ENCODE peak calls at places on chromosome 13, in eight cellular contexts. Q is astrocyte of the spinal cord, C is GM23338, I is Peyer's patch, E is AG10803, O is pancreas, G is uterus, K is body of pancreas. X is an unnamed sample.

GRCh38 chr13:43786766-43787517 is at the start of gene ENOX1:
- DNase-seq in Q (peak; percentile 79), C (peak; percentile 77), I (peak; percentile 61), E (peak; percentile 71), O (peak; percentile 45), G (peak; percentile 68), K (peak; percentile 38), X (peak; percentile 24)

GRCh38 chr13:90950134-90950533 is 397.4 kb upstream of the MIR17HG start:
- DNase-seq in Q (no peak), C (no peak), I (no peak), E (no peak), O (no peak), G (no peak), K (no peak), X (no peak)

GRCh38 chr13:89925107-89925506 is 1422.4 kb upstream of the MIR17HG start:
- DNase-seq in Q (peak; percentile 43), C (peak; percentile 72), I (no peak), E (peak; percentile 3), O (no peak), G (no peak), K (no peak), X (no peak)

GRCh38 chr13:96091164-96091931 is 1.4 kb downstream of the HS6ST3 start:
- DNase-seq in Q (peak; percentile 7), C (peak; percentile 67), I (peak; percentile 49), E (no peak), O (peak; percentile 41), G (peak; percentile 43), K (peak; percentile 44), X (peak; percentile 33)

GRCh38 chr13:38819053-38819452 is 132.2 kb downstream of the FREM2 start:
- DNase-seq in Q (peak; percentile 83), C (no peak), I (no peak), E (no peak), O (peak; percentile 22), G (no peak), K (no peak), X (peak; percentile 18)

GRCh38 chr13:53953205-53953604 is 924.6 kb downstream of the OLFM4 start:
- DNase-seq in Q (no peak), C (peak; percentile 4), I (no peak), E (no peak), O (no peak), G (no peak), K (no peak), X (no peak)

GRCh38 chr13:36736119-36736726 is 62.4 kb downstream of the SERTM1 start:
- DNase-seq in Q (peak; percentile 72), C (peak; percentile 74), I (no peak), E (peak; percentile 67), O (peak; percentile 22), G (peak; percentile 35), K (peak; percentile 54), X (peak; percentile 57)

GRCh38 chr13:44420376-44421220 is 47.0 kb downstream of the SERP2 start:
- DNase-seq in Q (no peak), C (peak; percentile 49), I (no peak), E (peak; percentile 23), O (no peak), G (no peak), K (no peak), X (no peak)

GRCh38 chr13:113833111-113833830 is 30.6 kb downstream of the GAS6 start:
- DNase-seq in Q (no peak), C (no peak), I (no peak), E (no peak), O (no peak), G (no peak), K (no peak), X (no peak)

GRCh38 chr13:98900442-98900841 is 77.4 kb downstream of the DOCK9 start:
- DNase-seq in Q (no peak), C (no peak), I (no peak), E (peak; percentile 24), O (no peak), G (no peak), K (no peak), X (no peak)

GRCh38 chr13:97692628-97693027 is 258.7 kb downstream of the RAP2A start:
- DNase-seq in Q (no peak), C (no peak), I (no peak), E (no peak), O (no peak), G (no peak), K (no peak), X (no peak)

GRCh38 chr13:25783480-25784081 is 268.2 kb downstream of the SHISA2 start:
- DNase-seq in Q (no peak), C (no peak), I (no peak), E (no peak), O (no peak), G (no peak), K (no peak), X (no peak)

GRCh38 chr13:69591437-69591836 is 516.2 kb upstream of the ATXN8OS start:
- DNase-seq in Q (no peak), C (no peak), I (no peak), E (no peak), O (no peak), G (no peak), K (no peak), X (no peak)

GRCh38 chr13:27923794-27924528 is 4.2 kb downstream of the PDX1 start:
- DNase-seq in Q (no peak), C (peak; percentile 58), I (peak; percentile 52), E (peak; percentile 4), O (peak; percentile 5), G (no peak), K (peak; percentile 36), X (peak; percentile 18)

GRCh38 chr13:75255653-75256052 is 226.3 kb downstream of the TBC1D4 start:
- DNase-seq in Q (no peak), C (no peak), I (no peak), E (no peak), O (no peak), G (no peak), K (no peak), X (no peak)

GRCh38 chr13:90533866-90534265 is 813.6 kb upstream of the MIR17HG start:
- DNase-seq in Q (no peak), C (no peak), I (no peak), E (no peak), O (no peak), G (no peak), K (no peak), X (no peak)

GRCh38 chr13:113148940-113149503 is 9.4 kb upstream of the PROZ start:
- DNase-seq in Q (no peak), C (no peak), I (no peak), E (no peak), O (no peak), G (no peak), K (no peak), X (no peak)

DNA sequence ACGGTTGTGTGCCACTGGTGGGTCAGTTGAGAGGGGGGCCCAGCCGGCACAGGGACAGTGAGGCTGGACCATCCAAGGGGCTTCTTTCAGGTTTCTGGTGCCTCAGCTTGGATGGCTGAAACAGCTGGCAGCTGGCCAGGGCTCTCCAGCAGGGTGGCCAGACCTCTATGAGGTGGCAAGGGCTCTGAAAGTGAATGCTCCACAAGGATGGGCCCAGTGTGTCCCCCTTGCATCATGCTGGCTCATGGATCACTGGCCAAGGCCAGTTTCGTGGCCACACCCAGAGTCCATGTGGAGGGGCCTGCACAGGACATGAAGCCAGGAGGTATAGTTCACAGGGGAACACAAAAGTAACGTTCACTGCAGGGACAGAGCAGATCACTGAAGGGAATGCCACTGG is 49.6 kb downstream of the CDADC1 start:
- DNase-seq in Q (no peak), C (no peak), I (no peak), E (no peak), O (no peak), G (no peak), K (no peak), X (no peak)
- H3K4me3 ChIP-seq in Q (no peak overlapping the region), C (no peak overlapping the region), I (no peak overlapping the region), E (no peak overlapping the region), O (no peak overlapping the region), G (no peak overlapping the region), K (no peak overlapping the region), X (no peak overlapping the region)

GRCh38 chr13:110125157-110125556 is 181.8 kb downstream of the COL4A1 start:
- DNase-seq in Q (peak; percentile 66), C (no peak), I (no peak), E (no peak), O (no peak), G (no peak), K (no peak), X (no peak)

GRCh38 chr13:110123041-110123809 is 183.7 kb downstream of the COL4A1 start:
- DNase-seq in Q (peak; percentile 78), C (no peak), I (no peak), E (no peak), O (no peak), G (no peak), K (no peak), X (no peak)

GRCh38 chr13:110125613-110126272 is 181.2 kb downstream of the COL4A1 start:
- DNase-seq in Q (no peak), C (no peak), I (no peak), E (no peak), O (no peak), G (no peak), K (no peak), X (no peak)

GRCh38 chr13:110126391-110126961 is 180.5 kb downstream of the COL4A1 start:
- DNase-seq in Q (peak; percentile 97), C (peak; percentile 54), I (no peak), E (peak; percentile 96), O (no peak), G (peak; percentile 58), K (no peak), X (no peak)

GRCh38 chr13:110124201-110124600 is 182.8 kb downstream of the COL4A1 start:
- DNase-seq in Q (no peak), C (no peak), I (no peak), E (no peak), O (no peak), G (no peak), K (no peak), X (no peak)
- H3K4me3 ChIP-seq in Q (no peak overlapping the region), C (no peak overlapping the region), I (no peak overlapping the region), E (no peak overlapping the region), O (no peak overlapping the region), G (no peak overlapping the region), K (no peak overlapping the region), X (no peak overlapping the region)

GRCh38 chr13:41018583-41018909 is 570 bp downstream of the ELF1 start:
- DNase-seq in Q (no peak), C (no peak), I (no peak), E (no peak), O (no peak), G (no peak), K (no peak), X (no peak)
- H3K4me3 ChIP-seq in Q (peak overlapping the region; percentile 17), C (no peak overlapping the region), I (peak overlapping the region; percentile 34), E (no peak overlapping the region), O (peak overlapping the region; percentile 41), G (peak overlapping the region; percentile 25), K (peak overlapping the region; percentile 9), X (peak overlapping the region; percentile 23)

DNA sequence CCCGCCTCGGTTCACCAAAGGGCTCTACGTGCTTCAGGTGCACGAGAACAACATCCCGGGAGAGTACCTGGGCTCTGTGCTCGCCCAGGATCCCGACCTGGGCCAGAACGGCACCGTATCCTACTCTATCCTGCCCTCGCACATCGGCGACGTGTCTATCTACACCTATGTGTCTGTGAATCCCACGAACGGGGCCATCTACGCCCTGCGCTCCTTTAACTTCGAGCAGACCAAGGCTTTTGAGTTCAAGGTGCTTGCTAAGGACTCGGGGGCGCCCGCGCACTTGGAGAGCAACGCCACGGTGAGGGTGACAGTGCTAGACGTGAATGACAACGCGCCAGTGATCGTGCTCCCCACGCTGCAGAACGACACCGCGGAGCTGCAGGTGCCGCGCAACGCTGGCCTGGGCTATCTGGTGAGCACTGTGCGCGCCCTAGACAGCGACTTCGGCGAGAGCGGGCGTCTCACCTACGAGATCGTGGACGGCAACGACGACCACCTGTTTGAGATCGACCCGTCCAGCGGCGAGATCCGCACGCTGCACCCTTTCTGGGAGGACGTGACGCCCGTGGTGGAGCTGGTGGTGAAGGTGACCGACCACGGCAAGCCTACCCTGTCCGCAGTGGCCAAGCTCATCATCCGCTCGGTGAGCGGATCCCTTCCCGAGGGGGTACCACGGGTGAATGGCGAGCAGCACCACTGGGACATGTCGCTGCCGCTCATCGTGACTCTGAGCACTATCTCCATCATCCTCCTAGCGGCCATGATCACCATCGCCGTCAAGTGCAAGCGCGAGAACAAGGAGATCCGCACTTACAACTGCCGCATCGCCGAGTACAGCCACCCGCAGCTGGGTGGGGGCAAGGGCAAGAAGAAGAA is 2.6 kb downstream of the PCDH17 start:
- DNase-seq in Q (no peak), C (peak; percentile 74), I (peak; percentile 45), E (no peak), O (no peak), G (no peak), K (peak; percentile 21), X (no peak)
- H3K4me3 ChIP-seq in Q (peak overlapping the region; percentile 16), C (peak overlapping the region; percentile 81), I (no peak overlapping the region), E (no peak overlapping the region), O (peak overlapping the region; percentile 57), G (peak overlapping the region; percentile 16), K (no peak overlapping the region), X (no peak overlapping the region)